ENCODE peak calls at places on chromosomes 2 and 18, in four cellular contexts. X is caudate nucleus, T is epithelial cell of esophagus, R is GM12891. G is an unnamed sample.

GRCh38 chr2:12320027-12320734 is 396.6 kb upstream of the TRIB2 start:
- DNase-seq in T (no peak), X (no peak), R (no peak), G (peak)

GRCh38 chr2:40200516-40200915 is 251.4 kb downstream of the SLC8A1 start:
- DNase-seq in X (no peak), T (no peak), R (no peak), G (no peak)

GRCh38 chr2:237639441-237640220 is 12.2 kb downstream of the LRRFIP1 start:
- DNase-seq in T (no peak), X (no peak), R (no peak), G (no peak)

GRCh38 chr2:241190291-241190981 is 2.0 kb downstream of the ANO7 start:
- DNase-seq in T (no peak), R (no peak), X (no peak), G (no peak)

GRCh38 chr2:114729025-114729424 is 286.6 kb downstream of the DPP10 start:
- DNase-seq in R (no peak), T (no peak), X (no peak), G (no peak)

GRCh38 chr18:2901405-2901989 is 54.7 kb downstream of the EMILIN2 start:
- DNase-seq in R (no peak), T (no peak), X (no peak), G (no peak)

GRCh38 chr18:28541276-28541930 is 364.5 kb upstream of the CDH2 start:
- DNase-seq in T (no peak), X (no peak), R (no peak), G (no peak)

GRCh38 chr2:18077211-18077610 is 198.7 kb downstream of the KCNS3 start:
- DNase-seq in R (no peak), X (no peak), T (no peak), G (no peak)

GRCh38 chr2:223549215-223549614 is 52.9 kb downstream of the SCG2 start:
- DNase-seq in T (peak), X (no peak), R (no peak), G (peak)

GRCh38 chr18:37408676-37409305 is 156.8 kb downstream of the CELF4 start:
- DNase-seq in X (no peak), R (no peak), T (no peak), G (no peak)

GRCh38 chr18:48921305-48922202 is 29.2 kb downstream of the SMAD7 start:
- DNase-seq in R (no peak), T (no peak), X (no peak), G (no peak)